ENCODE peak calls at places on chromosomes 13 and 19, in ten cellular contexts. K, O, G, D, W, Y, S, U, N and Q are unnamed samples.

GRCh38 chr19:37304190-37304883 is 66.6 kb upstream of the ZNF527 start:
- DNase-seq in Y (no peak), U (no peak), G (peak), O (peak), S (no peak), W (peak), N (no peak), K (peak), D (peak), Q (no peak)

GRCh38 chr19:33207903-33208302 is 13.8 kb downstream of the LRP3 start:
- DNase-seq in U (no peak), D (no peak), W (no peak), K (no peak), Y (no peak), O (no peak), G (no peak), S (no peak), N (no peak), Q (no peak)

GRCh38 chr13:80052286-80052685 is 288.6 kb downstream of the SPRY2 start:
- DNase-seq in S (no peak), N (no peak), Y (no peak), W (no peak), G (no peak), O (no peak), D (no peak), K (no peak), U (no peak), Q (no peak)

GRCh38 chr19:14476663-14477401 is 1.7 kb upstream of the PTGER1 start:
- DNase-seq in W (peak), Y (peak), N (peak), O (no peak), S (no peak), U (no peak), D (no peak), G (peak), K (peak), Q (peak)

GRCh38 chr19:16737909-16738308 is 18.3 kb downstream of the NWD1 start:
- DNase-seq in U (no peak), K (no peak), S (no peak), G (no peak), Y (no peak), O (no peak), N (peak), W (peak), D (no peak), Q (no peak)

GRCh38 chr19:38168632-38169031 is 55.4 kb downstream of the DPF1 start:
- DNase-seq in G (peak), U (no peak), K (no peak), O (no peak), D (no peak), W (no peak), N (no peak), Y (no peak), S (no peak), Q (no peak)

GRCh38 chr19:3932931-3933810 is at the start of gene NMRK2:
- DNase-seq in U (no peak), S (peak), O (peak), D (peak), Y (no peak), N (no peak), K (peak), W (no peak), G (peak), Q (no peak)

GRCh38 chr19:13056052-13056660 is 46.5 kb downstream of the LYL1 start:
- DNase-seq in K (peak), U (no peak), N (no peak), Y (peak), W (peak), O (peak), S (no peak), G (peak), D (peak), Q (peak)

GRCh38 chr19:57443121-57443696 is 8.1 kb downstream of the ZNF749 start:
- DNase-seq in O (no peak), G (no peak), W (no peak), S (no peak), Y (no peak), U (no peak), K (no peak), N (no peak), D (no peak), Q (no peak)

GRCh38 chr13:44116562-44117315 is 237.0 kb downstream of the LACC1 start:
- DNase-seq in W (peak), N (no peak), O (no peak), K (peak), S (no peak), Y (no peak), U (no peak), D (no peak), G (peak), Q (no peak)

GRCh38 chr19:23075031-23075733 is 41.6 kb upstream of the ZNF730 start:
- DNase-seq in Y (peak), G (peak), W (peak), N (peak), O (peak), U (peak), K (peak), S (peak), D (peak), Q (no peak)

GRCh38 chr13:101917833-101918755 is 465.6 kb downstream of the ITGBL1 start:
- DNase-seq in S (no peak), D (peak), Y (no peak), W (no peak), O (peak), U (no peak), K (peak), N (no peak), G (peak), Q (no peak)

GRCh38 chr19:38740252-38740592 is 4.1 kb downstream of the CAPN12 start:
- DNase-seq in W (no peak), O (no peak), K (no peak), N (no peak), D (no peak), S (no peak), Y (no peak), G (no peak), U (no peak), Q (no peak)

GRCh38 chr19:5913739-5914357 is at the start of gene CAPS:
- DNase-seq in O (no peak), K (no peak), N (peak), W (peak), D (no peak), U (no peak), G (no peak), Y (peak), S (no peak), Q (peak)

GRCh38 chr13:100559886-100560285 is 28.7 kb downstream of the GGACT start:
- DNase-seq in D (no peak), Y (no peak), W (no peak), N (no peak), U (no peak), G (no peak), K (peak), S (no peak), O (no peak), Q (no peak)

GRCh38 chr19:571127-571974 is 1.0 kb upstream of the BSG start:
- DNase-seq in Y (peak), O (peak), N (peak), S (no peak), K (peak), D (peak), G (peak), U (no peak), W (peak), Q (no peak)

GRCh38 chr19:7013678-7014077 is 7.6 kb downstream of the MBD3L2B start:
- DNase-seq in K (no peak), N (peak), U (no peak), S (no peak), D (no peak), G (no peak), O (no peak), Y (no peak), W (no peak), Q (no peak)

GRCh38 chr13:77767413-77767812 is 69.9 kb downstream of the SLAIN1 start:
- DNase-seq in U (no peak), W (no peak), N (no peak), O (no peak), K (no peak), Y (no peak), S (no peak), D (no peak), G (no peak), Q (no peak)

DNA sequence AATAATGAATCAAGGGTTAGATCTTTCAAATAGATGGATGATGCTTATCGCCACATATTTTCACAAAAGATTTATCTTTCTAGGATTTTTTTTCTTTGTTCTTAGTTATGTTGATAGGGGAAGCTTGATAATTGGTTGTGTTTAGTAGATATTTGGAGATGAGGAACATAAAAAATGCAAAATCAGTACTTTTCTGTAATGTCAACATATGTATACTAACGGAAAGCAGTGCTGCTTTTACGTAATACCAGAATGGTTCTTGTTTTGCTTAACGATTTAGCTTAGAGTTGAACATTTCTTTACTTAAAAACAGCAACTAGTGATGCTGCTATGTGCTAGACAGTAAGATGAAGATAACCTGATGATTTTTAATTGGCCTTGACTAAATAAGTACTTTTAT is 3.0 kb downstream of the ZMYM2 start:
- DNase-seq in S (no peak), G (no peak), W (peak), O (no peak), U (no peak), Y (no peak), N (no peak), K (no peak), D (no peak), Q (no peak)
- H3K9ac ChIP-seq in S (no peak), G (no peak), W (no peak), O (no peak), U (peak), Y (no peak), N (no peak), K (peak), D (peak), Q (no peak)

GRCh38 chr19:15584541-15585115 is 30.4 kb upstream of the CYP4F8 start:
- DNase-seq in W (peak), U (peak), O (peak), K (peak), N (peak), G (peak), D (peak), Y (peak), S (peak), Q (peak)
- H3K9ac ChIP-seq in W (no peak), U (no peak), O (no peak), K (no peak), N (no peak), G (no peak), D (no peak), Y (no peak), S (no peak), Q (no peak)

GRCh38 chr13:39363393-39363792 is 239.6 kb downstream of the LHFPL6 start:
- DNase-seq in K (no peak), N (no peak), U (no peak), Y (no peak), G (no peak), W (peak), S (no peak), D (no peak), O (no peak), Q (no peak)

GRCh38 chr13:39369161-39369890 is 233.7 kb downstream of the LHFPL6 start:
- DNase-seq in G (no peak), O (no peak), D (no peak), S (no peak), W (no peak), U (peak), N (no peak), Y (no peak), K (no peak), Q (no peak)

GRCh38 chr13:39365879-39366278 is 237.1 kb downstream of the LHFPL6 start:
- DNase-seq in Y (no peak), S (no peak), O (no peak), N (no peak), D (no peak), W (no peak), U (no peak), K (no peak), G (no peak), Q (no peak)

GRCh38 chr13:39362652-39363390 is 240.2 kb downstream of the LHFPL6 start:
- DNase-seq in D (peak), S (no peak), U (no peak), G (no peak), N (no peak), O (no peak), W (no peak), K (no peak), Y (no peak), Q (no peak)

GRCh38 chr13:39364797-39365468 is 238.1 kb downstream of the LHFPL6 start:
- DNase-seq in U (no peak), G (peak), O (no peak), K (no peak), S (no peak), W (no peak), N (no peak), Y (peak), D (peak), Q (no peak)
- H3K9ac ChIP-seq in U (no peak), G (no peak), O (no peak), K (no peak), S (no peak), W (no peak), N (no peak), Y (no peak), D (no peak), Q (no peak)

DNA sequence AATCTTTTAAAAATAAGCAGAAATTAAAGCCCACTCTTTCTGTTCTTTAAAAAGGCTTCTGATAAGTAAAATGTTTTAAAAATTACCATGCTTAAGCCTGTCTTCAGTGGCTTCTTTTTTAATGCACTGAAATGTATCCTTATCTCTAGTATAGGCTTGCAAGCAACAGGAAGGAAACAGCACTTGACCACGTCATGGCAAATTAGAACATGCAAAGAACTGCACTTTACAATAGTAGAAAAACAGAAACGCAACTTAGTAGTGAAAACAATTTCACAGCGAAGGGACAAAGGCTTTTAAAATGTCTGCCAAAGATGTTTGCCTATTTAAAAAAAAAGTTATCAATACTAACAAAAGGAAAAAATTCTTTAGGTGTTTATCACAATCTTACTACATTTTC is 36.3 kb downstream of the ELF1 start:
- DNase-seq in G (peak), W (peak), O (no peak), U (peak), N (peak), K (no peak), S (no peak), Y (peak), D (no peak), Q (no peak)
- H3K9ac ChIP-seq in G (no peak), W (no peak), O (no peak), U (peak), N (no peak), K (no peak), S (no peak), Y (peak), D (no peak), Q (peak)

GRCh38 chr13:83272076-83272475 is 610.2 kb downstream of the SLITRK1 start:
- DNase-seq in Y (no peak), U (no peak), O (no peak), N (no peak), K (no peak), G (no peak), S (no peak), W (peak), D (no peak), Q (no peak)
- H3K9ac ChIP-seq in Y (no peak), U (no peak), O (no peak), N (no peak), K (no peak), G (no peak), S (no peak), W (no peak), D (no peak), Q (no peak)